ENCODE peak calls at places on chromosome 5, in five cellular contexts. One of them, this sample, is unnamed. For H3K27me3, H3K4me1 and H3K36me3, the result is how much of the 10 kb centered on the place peaks cover.

GRCh38 chr5:122726990-122727616 is 47.8 kb upstream of the SNX2 start:
- DNase-seq in ovary: no peak
- DNase-seq in CD8-positive, alpha-beta memory T cell: no peak
- DNase-seq in GM23338: no peak
- DNase-seq in body of pancreas: no peak
- DNase-seq in this sample: no peak

GRCh38 chr5:31273631-31274378 is 80.3 kb downstream of the CDH6 start:
- DNase-seq in ovary: no peak
- DNase-seq in GM23338: no peak
- DNase-seq in CD8-positive, alpha-beta memory T cell: no peak
- DNase-seq in body of pancreas: no peak
- DNase-seq in this sample: no peak

GRCh38 chr5:173472164-173472563 is 143.9 kb upstream of the STC2 start:
- DNase-seq in ovary: no peak
- DNase-seq in CD8-positive, alpha-beta memory T cell: no peak
- DNase-seq in body of pancreas: peak
- DNase-seq in GM23338: no peak
- DNase-seq in this sample: peak

GRCh38 chr5:179668404-179668803 is 12.4 kb downstream of the CBY3 start:
- DNase-seq in CD8-positive, alpha-beta memory T cell: peak
- DNase-seq in ovary: no peak
- DNase-seq in GM23338: peak
- DNase-seq in body of pancreas: peak
- DNase-seq in this sample: peak

GRCh38 chr5:107652839-107653607 is 17.7 kb downstream of the EFNA5 start:
- DNase-seq in ovary: no peak
- DNase-seq in GM23338: peak
- DNase-seq in body of pancreas: no peak
- DNase-seq in CD8-positive, alpha-beta memory T cell: no peak
- DNase-seq in this sample: peak

GRCh38 chr5:168307022-168307421 is 15.6 kb downstream of the WWC1 start:
- DNase-seq in GM23338: no peak
- DNase-seq in ovary: no peak
- DNase-seq in CD8-positive, alpha-beta memory T cell: no peak
- DNase-seq in body of pancreas: no peak
- DNase-seq in this sample: no peak

GRCh38 chr5:150616024-150616470 is 24.4 kb upstream of the SYNPO start:
- DNase-seq in GM23338: no peak
- DNase-seq in CD8-positive, alpha-beta memory T cell: no peak
- DNase-seq in ovary: peak
- DNase-seq in body of pancreas: peak
- DNase-seq in this sample: peak

GRCh38 chr5:109681763-109682162 is 8.0 kb upstream of the MAN2A1 start:
- DNase-seq in CD8-positive, alpha-beta memory T cell: no peak
- DNase-seq in body of pancreas: no peak
- DNase-seq in GM23338: no peak
- DNase-seq in ovary: no peak
- DNase-seq in this sample: no peak

GRCh38 chr5:172760933-172761332 is 10.1 kb downstream of the DUSP1 start:
- DNase-seq in GM23338: no peak
- DNase-seq in ovary: no peak
- DNase-seq in CD8-positive, alpha-beta memory T cell: no peak
- DNase-seq in body of pancreas: no peak
- DNase-seq in this sample: no peak

GRCh38 chr5:133801955-133802751 is 166.3 kb downstream of the C5orf15 start:
- DNase-seq in ovary: no peak
- DNase-seq in GM23338: no peak
- DNase-seq in body of pancreas: peak
- DNase-seq in CD8-positive, alpha-beta memory T cell: no peak
- DNase-seq in this sample: peak

GRCh38 chr5:53032188-53032587 is 43.0 kb downstream of the ITGA2 start:
- DNase-seq in ovary: no peak
- DNase-seq in CD8-positive, alpha-beta memory T cell: no peak
- DNase-seq in GM23338: no peak
- DNase-seq in body of pancreas: no peak
- DNase-seq in this sample: no peak

GRCh38 chr5:108560581-108560980 is 178.7 kb upstream of the FBXL17 start:
- DNase-seq in CD8-positive, alpha-beta memory T cell: no peak
- DNase-seq in GM23338: no peak
- DNase-seq in ovary: no peak
- DNase-seq in body of pancreas: peak
- DNase-seq in this sample: no peak

GRCh38 chr5:92980491-92980890 is 600.5 kb downstream of the NR2F1-AS1 start:
- DNase-seq in CD8-positive, alpha-beta memory T cell: no peak
- DNase-seq in body of pancreas: no peak
- DNase-seq in GM23338: no peak
- DNase-seq in ovary: no peak
- DNase-seq in this sample: no peak

GRCh38 chr5:40226906-40227305 is 452.8 kb upstream of the PTGER4 start:
- DNase-seq in CD8-positive, alpha-beta memory T cell: no peak
- DNase-seq in body of pancreas: no peak
- DNase-seq in ovary: no peak
- DNase-seq in GM23338: no peak
- DNase-seq in this sample: peak

GRCh38 chr5:120258123-120258522 is 206.0 kb upstream of the PRR16 start:
- DNase-seq in ovary: no peak
- DNase-seq in body of pancreas: peak
- DNase-seq in CD8-positive, alpha-beta memory T cell: no peak
- DNase-seq in GM23338: no peak
- DNase-seq in this sample: no peak

GRCh38 chr5:116600876-116601275 is 26.3 kb upstream of the SEMA6A start:
- DNase-seq in GM23338: no peak
- DNase-seq in body of pancreas: no peak
- DNase-seq in ovary: no peak
- DNase-seq in CD8-positive, alpha-beta memory T cell: no peak
- DNase-seq in this sample: no peak

GRCh38 chr5:81134066-81134465 is 99.1 kb upstream of the CKMT2 start:
- DNase-seq in ovary: no peak
- DNase-seq in body of pancreas: no peak
- DNase-seq in GM23338: no peak
- DNase-seq in CD8-positive, alpha-beta memory T cell: no peak
- DNase-seq in this sample: no peak

GRCh38 chr5:31853398-31854135 is 214.6 kb downstream of the PDZD2 start:
- DNase-seq in GM23338: peak
- DNase-seq in CD8-positive, alpha-beta memory T cell: no peak
- DNase-seq in ovary: no peak
- DNase-seq in body of pancreas: no peak
- DNase-seq in this sample: no peak

GRCh38 chr5:76085286-76085579 is 2.0 kb downstream of the SV2C start:
- DNase-seq in GM23338: no peak
- DNase-seq in body of pancreas: no peak
- DNase-seq in ovary: no peak
- DNase-seq in CD8-positive, alpha-beta memory T cell: no peak
- DNase-seq in this sample: no peak

GRCh38 chr5:76084496-76085285 is 1.5 kb downstream of the SV2C start:
- DNase-seq in ovary: no peak
- DNase-seq in GM23338: peak
- DNase-seq in CD8-positive, alpha-beta memory T cell: peak
- DNase-seq in body of pancreas: no peak
- DNase-seq in this sample: no peak

GRCh38 chr5:76082790-76083554 is at the start of gene SV2C:
- DNase-seq in CD8-positive, alpha-beta memory T cell: no peak
- DNase-seq in GM23338: peak
- DNase-seq in body of pancreas: no peak
- DNase-seq in ovary: no peak
- DNase-seq in this sample: no peak

GRCh38 chr5:76081811-76082783 is 1.1 kb upstream of the SV2C start:
- DNase-seq in CD8-positive, alpha-beta memory T cell: no peak
- DNase-seq in ovary: no peak
- DNase-seq in body of pancreas: no peak
- DNase-seq in GM23338: peak
- DNase-seq in this sample: no peak

GRCh38 chr5:76083555-76084495 is 642 bp downstream of the SV2C start:
- DNase-seq in ovary: no peak
- DNase-seq in body of pancreas: no peak
- DNase-seq in CD8-positive, alpha-beta memory T cell: no peak
- DNase-seq in GM23338: peak
- DNase-seq in this sample: no peak
- H3K27me3 ChIP-seq in ovary: under half
- H3K27me3 ChIP-seq in body of pancreas: under half
- H3K27me3 ChIP-seq in CD8-positive, alpha-beta memory T cell: under half
- H3K27me3 ChIP-seq in GM23338: half or more
- H3K27me3 ChIP-seq in this sample: under half

GRCh38 chr5:56819027-56819881 is 3.9 kb downstream of the MAP3K1 start:
- DNase-seq in ovary: no peak
- DNase-seq in body of pancreas: no peak
- DNase-seq in GM23338: no peak
- DNase-seq in CD8-positive, alpha-beta memory T cell: no peak
- DNase-seq in this sample: no peak

GRCh38 chr5:56825222-56825824 is 10.0 kb downstream of the MAP3K1 start:
- DNase-seq in ovary: no peak
- DNase-seq in GM23338: no peak
- DNase-seq in body of pancreas: no peak
- DNase-seq in CD8-positive, alpha-beta memory T cell: no peak
- DNase-seq in this sample: no peak

GRCh38 chr5:56827043-56827442 is 11.7 kb downstream of the MAP3K1 start:
- DNase-seq in GM23338: peak
- DNase-seq in CD8-positive, alpha-beta memory T cell: no peak
- DNase-seq in body of pancreas: no peak
- DNase-seq in ovary: no peak
- DNase-seq in this sample: no peak

GRCh38 chr5:56824019-56824418 is 8.7 kb downstream of the MAP3K1 start:
- DNase-seq in CD8-positive, alpha-beta memory T cell: no peak
- DNase-seq in ovary: no peak
- DNase-seq in GM23338: no peak
- DNase-seq in body of pancreas: no peak
- DNase-seq in this sample: no peak

DNA sequence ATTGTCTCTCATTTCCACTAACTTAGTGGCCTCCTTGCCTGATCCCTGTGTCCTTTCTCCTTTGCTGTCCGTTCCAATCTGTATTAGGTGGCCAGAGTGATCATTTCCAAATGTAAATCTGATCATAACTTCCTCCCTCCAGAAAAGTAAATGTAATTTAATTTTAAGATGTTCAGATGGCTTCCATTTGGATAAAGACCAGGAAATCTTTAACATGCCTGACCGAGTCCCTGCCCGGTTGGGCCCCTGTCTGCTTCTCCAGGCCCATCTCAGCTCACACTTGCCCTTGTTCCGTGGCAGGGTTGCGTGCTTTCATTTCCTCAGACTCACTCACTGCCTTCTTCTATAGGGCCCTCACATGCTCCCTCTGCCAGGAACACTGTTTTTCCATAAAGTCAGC is 7.6 kb downstream of the MAP3K1 start:
- DNase-seq in body of pancreas: peak
- DNase-seq in GM23338: no peak
- DNase-seq in CD8-positive, alpha-beta memory T cell: no peak
- DNase-seq in ovary: no peak
- DNase-seq in this sample: no peak
- H3K4me1 ChIP-seq in body of pancreas: half or more
- H3K4me1 ChIP-seq in GM23338: under half
- H3K4me1 ChIP-seq in CD8-positive, alpha-beta memory T cell: half or more
- H3K4me1 ChIP-seq in ovary: under half
- H3K4me1 ChIP-seq in this sample: under half

GRCh38 chr5:1507457-1507856 is 16.3 kb downstream of the LPCAT1 start:
- DNase-seq in ovary: peak
- DNase-seq in body of pancreas: no peak
- DNase-seq in GM23338: no peak
- DNase-seq in CD8-positive, alpha-beta memory T cell: no peak
- DNase-seq in this sample: no peak
- H3K36me3 ChIP-seq in ovary: under half
- H3K36me3 ChIP-seq in body of pancreas: under half
- H3K36me3 ChIP-seq in GM23338: under half
- H3K36me3 ChIP-seq in CD8-positive, alpha-beta memory T cell: under half
- H3K36me3 ChIP-seq in this sample: under half

GRCh38 chr5:77631166-77631582 is 7.3 kb downstream of the OTP start:
- DNase-seq in CD8-positive, alpha-beta memory T cell: no peak
- DNase-seq in body of pancreas: no peak
- DNase-seq in ovary: no peak
- DNase-seq in GM23338: no peak
- DNase-seq in this sample: no peak

GRCh38 chr5:77628840-77629552 is 9.5 kb downstream of the OTP start:
- DNase-seq in CD8-positive, alpha-beta memory T cell: no peak
- DNase-seq in ovary: no peak
- DNase-seq in body of pancreas: no peak
- DNase-seq in GM23338: peak
- DNase-seq in this sample: no peak

GRCh38 chr5:77632526-77633268 is 5.8 kb downstream of the OTP start:
- DNase-seq in body of pancreas: no peak
- DNase-seq in CD8-positive, alpha-beta memory T cell: no peak
- DNase-seq in GM23338: peak
- DNase-seq in ovary: no peak
- DNase-seq in this sample: no peak

GRCh38 chr5:77629553-77630245 is 8.8 kb downstream of the OTP start:
- DNase-seq in ovary: no peak
- DNase-seq in GM23338: peak
- DNase-seq in body of pancreas: no peak
- DNase-seq in CD8-positive, alpha-beta memory T cell: no peak
- DNase-seq in this sample: no peak

DNA sequence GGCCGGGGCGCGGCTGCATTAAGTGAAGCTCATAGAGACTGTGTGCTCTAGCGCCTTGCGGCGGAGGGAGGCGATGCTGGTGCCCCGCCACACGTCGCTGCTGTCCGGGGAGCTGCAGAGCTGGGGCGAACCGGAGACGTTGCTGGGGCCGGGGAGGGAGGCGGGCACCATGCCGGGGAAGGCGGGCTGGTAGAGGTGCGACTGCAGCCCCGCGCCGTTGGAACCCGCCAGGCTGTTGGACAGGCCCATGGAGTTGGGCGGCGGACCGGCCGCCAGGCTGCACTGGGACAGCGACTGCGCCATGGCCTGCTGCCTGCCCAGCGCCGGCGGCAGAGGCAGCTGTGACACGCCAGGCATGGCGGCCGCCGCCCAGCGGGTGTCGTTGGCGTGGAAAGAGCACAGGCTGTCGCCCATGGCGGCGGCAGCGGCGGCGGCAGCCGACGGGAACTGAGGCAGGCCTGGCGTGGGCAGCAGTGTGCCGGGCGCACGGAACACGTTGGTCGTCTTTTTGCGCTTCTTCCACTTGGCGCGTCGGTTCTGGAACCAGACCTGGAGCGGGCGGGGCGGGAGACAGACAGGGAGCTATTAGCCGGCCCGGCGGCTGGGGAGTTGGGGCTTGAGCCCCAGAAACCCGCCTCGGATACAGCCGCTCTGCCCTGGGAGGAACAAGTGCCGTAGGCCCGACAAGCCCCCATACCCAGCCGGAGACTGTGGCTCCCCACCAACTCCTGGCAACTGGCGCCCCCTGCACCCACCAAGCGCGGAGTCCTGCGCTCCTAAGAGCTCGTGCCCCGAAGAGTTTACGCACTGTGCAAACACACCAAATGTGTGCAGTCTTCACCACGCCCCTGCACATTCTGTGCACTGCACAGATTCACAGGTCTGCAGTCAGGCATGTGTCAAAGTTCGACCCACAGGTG is 8.0 kb downstream of the OTP start:
- DNase-seq in body of pancreas: peak
- DNase-seq in CD8-positive, alpha-beta memory T cell: no peak
- DNase-seq in ovary: no peak
- DNase-seq in GM23338: peak
- DNase-seq in this sample: no peak
- H3K27me3 ChIP-seq in body of pancreas: half or more
- H3K27me3 ChIP-seq in CD8-positive, alpha-beta memory T cell: half or more
- H3K27me3 ChIP-seq in ovary: under half
- H3K27me3 ChIP-seq in GM23338: half or more
- H3K27me3 ChIP-seq in this sample: under half

This sample was measured in SJCRH30.